ENCODE peak calls at places on chromosomes 16 and 17, in six cellular contexts. One of them, this sample, is unnamed.

GRCh38 chr16:4900036-4900435 is 36.9 kb downstream of the PPL start:
- DNase-seq in ELR: no peak
- DNase-seq in body of pancreas: no peak
- DNase-seq in hippocampal formation: no peak
- DNase-seq in RPMI8226: no peak
- DNase-seq in activated T-helper 9 cell treated with anti-CD3 and anti-CD28 coated beads, Interleukin-2, amount 50 U/mL, for 16 hours: no peak
- DNase-seq in this sample: no peak

GRCh38 chr16:4385066-4385788 is 13.6 kb downstream of the VASN start:
- DNase-seq in ELR: no peak
- DNase-seq in body of pancreas: peak
- DNase-seq in hippocampal formation: no peak
- DNase-seq in RPMI8226: no peak
- DNase-seq in activated T-helper 9 cell treated with anti-CD3 and anti-CD28 coated beads, Interleukin-2, amount 50 U/mL, for 16 hours: no peak
- DNase-seq in this sample: no peak

GRCh38 chr17:42276609-42277341 is 584 bp upstream of the STAT5B start:
- DNase-seq in ELR: peak
- DNase-seq in body of pancreas: peak
- DNase-seq in hippocampal formation: no peak
- DNase-seq in RPMI8226: no peak
- DNase-seq in activated T-helper 9 cell treated with anti-CD3 and anti-CD28 coated beads, Interleukin-2, amount 50 U/mL, for 16 hours: peak
- DNase-seq in this sample: peak

GRCh38 chr17:57406131-57406980 is 150.0 kb downstream of the MSI2 start:
- DNase-seq in ELR: no peak
- DNase-seq in body of pancreas: no peak
- DNase-seq in hippocampal formation: peak
- DNase-seq in RPMI8226: no peak
- DNase-seq in activated T-helper 9 cell treated with anti-CD3 and anti-CD28 coated beads, Interleukin-2, amount 50 U/mL, for 16 hours: no peak
- DNase-seq in this sample: no peak

GRCh38 chr16:28497861-28498599 is 3.6 kb downstream of the APOBR start:
- DNase-seq in ELR: no peak
- DNase-seq in body of pancreas: no peak
- DNase-seq in hippocampal formation: no peak
- DNase-seq in RPMI8226: no peak
- DNase-seq in activated T-helper 9 cell treated with anti-CD3 and anti-CD28 coated beads, Interleukin-2, amount 50 U/mL, for 16 hours: no peak
- DNase-seq in this sample: no peak

GRCh38 chr16:11148045-11148444 is 108.0 kb downstream of the SOCS1 start:
- DNase-seq in ELR: no peak
- DNase-seq in body of pancreas: no peak
- DNase-seq in hippocampal formation: no peak
- DNase-seq in RPMI8226: no peak
- DNase-seq in activated T-helper 9 cell treated with anti-CD3 and anti-CD28 coated beads, Interleukin-2, amount 50 U/mL, for 16 hours: no peak
- DNase-seq in this sample: no peak

GRCh38 chr17:66841744-66842143 is 6.8 kb downstream of the CACNG5 start:
- DNase-seq in ELR: no peak
- DNase-seq in body of pancreas: no peak
- DNase-seq in hippocampal formation: no peak
- DNase-seq in RPMI8226: no peak
- DNase-seq in activated T-helper 9 cell treated with anti-CD3 and anti-CD28 coated beads, Interleukin-2, amount 50 U/mL, for 16 hours: no peak
- DNase-seq in this sample: no peak

GRCh38 chr16:28924399-28924761 is 658 bp downstream of the RABEP2 start:
- DNase-seq in ELR: no peak
- DNase-seq in body of pancreas: no peak
- DNase-seq in hippocampal formation: no peak
- DNase-seq in RPMI8226: no peak
- DNase-seq in activated T-helper 9 cell treated with anti-CD3 and anti-CD28 coated beads, Interleukin-2, amount 50 U/mL, for 16 hours: no peak
- DNase-seq in this sample: no peak

GRCh38 chr16:88070341-88070740 is 119.1 kb downstream of the BANP start:
- DNase-seq in ELR: no peak
- DNase-seq in body of pancreas: no peak
- DNase-seq in hippocampal formation: no peak
- DNase-seq in RPMI8226: no peak
- DNase-seq in activated T-helper 9 cell treated with anti-CD3 and anti-CD28 coated beads, Interleukin-2, amount 50 U/mL, for 16 hours: no peak
- DNase-seq in this sample: no peak

GRCh38 chr17:2386400-2387085 is 14.3 kb downstream of the MNT start:
- DNase-seq in ELR: no peak
- DNase-seq in body of pancreas: peak
- DNase-seq in hippocampal formation: no peak
- DNase-seq in RPMI8226: no peak
- DNase-seq in activated T-helper 9 cell treated with anti-CD3 and anti-CD28 coated beads, Interleukin-2, amount 50 U/mL, for 16 hours: no peak
- DNase-seq in this sample: no peak

GRCh38 chr17:44922136-44922535 is 6.8 kb upstream of the GFAP start:
- DNase-seq in ELR: no peak
- DNase-seq in body of pancreas: no peak
- DNase-seq in hippocampal formation: no peak
- DNase-seq in RPMI8226: no peak
- DNase-seq in activated T-helper 9 cell treated with anti-CD3 and anti-CD28 coated beads, Interleukin-2, amount 50 U/mL, for 16 hours: no peak
- DNase-seq in this sample: no peak

GRCh38 chr17:41322264-41322902 is 6.9 kb upstream of the KRTAP17-1 start:
- DNase-seq in ELR: peak
- DNase-seq in body of pancreas: no peak
- DNase-seq in hippocampal formation: no peak
- DNase-seq in RPMI8226: peak
- DNase-seq in activated T-helper 9 cell treated with anti-CD3 and anti-CD28 coated beads, Interleukin-2, amount 50 U/mL, for 16 hours: no peak
- DNase-seq in this sample: no peak

GRCh38 chr17:77846531-77847085 is 111.9 kb upstream of the TNRC6C start:
- DNase-seq in ELR: no peak
- DNase-seq in body of pancreas: no peak
- DNase-seq in hippocampal formation: no peak
- DNase-seq in RPMI8226: peak
- DNase-seq in activated T-helper 9 cell treated with anti-CD3 and anti-CD28 coated beads, Interleukin-2, amount 50 U/mL, for 16 hours: peak
- DNase-seq in this sample: no peak

This sample was measured in osteocyte.